ENCODE peak calls at places on chromosomes 12 and 14, in four cellular contexts. One of them, this sample, is unnamed.

GRCh38 chr12:68175566-68176033 is 16.1 kb upstream of the IFNG start:
- DNase-seq in ureter: no peak
- DNase-seq in activated naive CD4-positive, alpha-beta T cell treated with anti-CD3 and anti-CD28 coated beads for 36 hours: peak; percentile 87
- DNase-seq in fibroblast of villous mesenchyme: no peak
- DNase-seq in this sample: no peak

GRCh38 chr14:90781344-90781761 is 34.9 kb downstream of the TTC7B start:
- DNase-seq in ureter: no peak
- DNase-seq in activated naive CD4-positive, alpha-beta T cell treated with anti-CD3 and anti-CD28 coated beads for 36 hours: no peak
- DNase-seq in fibroblast of villous mesenchyme: peak; percentile 81
- DNase-seq in this sample: no peak

GRCh38 chr12:91142184-91142583 is 30.9 kb upstream of the LUM start:
- DNase-seq in ureter: no peak
- DNase-seq in activated naive CD4-positive, alpha-beta T cell treated with anti-CD3 and anti-CD28 coated beads for 36 hours: no peak
- DNase-seq in fibroblast of villous mesenchyme: peak; percentile 94
- DNase-seq in this sample: no peak

GRCh38 chr12:6306599-6307220 is 3.8 kb upstream of the PLEKHG6 start:
- DNase-seq in ureter: no peak
- DNase-seq in activated naive CD4-positive, alpha-beta T cell treated with anti-CD3 and anti-CD28 coated beads for 36 hours: no peak
- DNase-seq in fibroblast of villous mesenchyme: no peak
- DNase-seq in this sample: no peak

GRCh38 chr12:3726455-3726854 is 26.5 kb downstream of the CRACR2A start:
- DNase-seq in ureter: no peak
- DNase-seq in activated naive CD4-positive, alpha-beta T cell treated with anti-CD3 and anti-CD28 coated beads for 36 hours: no peak
- DNase-seq in fibroblast of villous mesenchyme: no peak
- DNase-seq in this sample: peak; percentile 33

GRCh38 chr14:103095210-103095778 is 769 bp downstream of the EXOC3L4 start:
- DNase-seq in ureter: no peak
- DNase-seq in activated naive CD4-positive, alpha-beta T cell treated with anti-CD3 and anti-CD28 coated beads for 36 hours: no peak
- DNase-seq in fibroblast of villous mesenchyme: no peak
- DNase-seq in this sample: no peak

GRCh38 chr12:89883630-89884364 is 175.2 kb upstream of the ATP2B1 start:
- DNase-seq in ureter: no peak
- DNase-seq in activated naive CD4-positive, alpha-beta T cell treated with anti-CD3 and anti-CD28 coated beads for 36 hours: no peak
- DNase-seq in fibroblast of villous mesenchyme: no peak
- DNase-seq in this sample: no peak

GRCh38 chr14:45426685-45427282 is 173.8 kb upstream of the MIS18BP1 start:
- DNase-seq in ureter: no peak
- DNase-seq in activated naive CD4-positive, alpha-beta T cell treated with anti-CD3 and anti-CD28 coated beads for 36 hours: no peak
- DNase-seq in fibroblast of villous mesenchyme: peak; percentile 33
- DNase-seq in this sample: no peak

GRCh38 chr12:114656906-114657596 is 26.9 kb downstream of the TBX3 start:
- DNase-seq in ureter: no peak
- DNase-seq in activated naive CD4-positive, alpha-beta T cell treated with anti-CD3 and anti-CD28 coated beads for 36 hours: no peak
- DNase-seq in fibroblast of villous mesenchyme: peak; percentile 34
- DNase-seq in this sample: no peak

GRCh38 chr14:96568646-96569045 is 66.5 kb downstream of the PAPOLA start:
- DNase-seq in ureter: no peak
- DNase-seq in activated naive CD4-positive, alpha-beta T cell treated with anti-CD3 and anti-CD28 coated beads for 36 hours: no peak
- DNase-seq in fibroblast of villous mesenchyme: no peak
- DNase-seq in this sample: no peak

GRCh38 chr12:10562306-10562933 is 51.0 kb downstream of the MAGOHB start:
- DNase-seq in ureter: no peak
- DNase-seq in activated naive CD4-positive, alpha-beta T cell treated with anti-CD3 and anti-CD28 coated beads for 36 hours: peak; percentile 36
- DNase-seq in fibroblast of villous mesenchyme: peak; percentile 64
- DNase-seq in this sample: peak; percentile 22

GRCh38 chr14:99231181-99231849 is 40.7 kb downstream of the BCL11B start:
- DNase-seq in ureter: no peak
- DNase-seq in activated naive CD4-positive, alpha-beta T cell treated with anti-CD3 and anti-CD28 coated beads for 36 hours: no peak
- DNase-seq in fibroblast of villous mesenchyme: no peak
- DNase-seq in this sample: no peak

GRCh38 chr12:97276198-97276580 is 186.4 kb upstream of the RMST start:
- DNase-seq in ureter: no peak
- DNase-seq in activated naive CD4-positive, alpha-beta T cell treated with anti-CD3 and anti-CD28 coated beads for 36 hours: no peak
- DNase-seq in fibroblast of villous mesenchyme: no peak
- DNase-seq in this sample: no peak

GRCh38 chr12:99131761-99132199 is 486.7 kb downstream of the APAF1 start:
- DNase-seq in ureter: no peak
- DNase-seq in activated naive CD4-positive, alpha-beta T cell treated with anti-CD3 and anti-CD28 coated beads for 36 hours: no peak
- DNase-seq in fibroblast of villous mesenchyme: no peak
- DNase-seq in this sample: no peak

GRCh38 chr12:94010307-94010706 is 138.1 kb upstream of the PLXNC1 start:
- DNase-seq in ureter: no peak
- DNase-seq in activated naive CD4-positive, alpha-beta T cell treated with anti-CD3 and anti-CD28 coated beads for 36 hours: no peak
- DNase-seq in fibroblast of villous mesenchyme: no peak
- DNase-seq in this sample: no peak

GRCh38 chr12:50581226-50582184 is 76.7 kb downstream of the DIP2B start:
- DNase-seq in ureter: peak; percentile 62
- DNase-seq in activated naive CD4-positive, alpha-beta T cell treated with anti-CD3 and anti-CD28 coated beads for 36 hours: no peak
- DNase-seq in fibroblast of villous mesenchyme: peak; percentile 36
- DNase-seq in this sample: peak; percentile 24

GRCh38 chr12:30719060-30719459 is 23.4 kb upstream of the IPO8 start:
- DNase-seq in ureter: no peak
- DNase-seq in activated naive CD4-positive, alpha-beta T cell treated with anti-CD3 and anti-CD28 coated beads for 36 hours: no peak
- DNase-seq in fibroblast of villous mesenchyme: peak; percentile 70
- DNase-seq in this sample: no peak

GRCh38 chr14:72291908-72292688 is 359.9 kb downstream of the RGS6 start:
- DNase-seq in ureter: no peak
- DNase-seq in activated naive CD4-positive, alpha-beta T cell treated with anti-CD3 and anti-CD28 coated beads for 36 hours: peak; percentile 16
- DNase-seq in fibroblast of villous mesenchyme: peak; percentile 7
- DNase-seq in this sample: no peak

GRCh38 chr12:94074216-94074969 is 74.0 kb upstream of the PLXNC1 start:
- DNase-seq in ureter: peak; percentile 65
- DNase-seq in activated naive CD4-positive, alpha-beta T cell treated with anti-CD3 and anti-CD28 coated beads for 36 hours: no peak
- DNase-seq in fibroblast of villous mesenchyme: no peak
- DNase-seq in this sample: no peak

GRCh38 chr12:54239568-54239967 is 40.4 kb downstream of the CBX5 start:
- DNase-seq in ureter: no peak
- DNase-seq in activated naive CD4-positive, alpha-beta T cell treated with anti-CD3 and anti-CD28 coated beads for 36 hours: no peak
- DNase-seq in fibroblast of villous mesenchyme: no peak
- DNase-seq in this sample: no peak

GRCh38 chr14:64407329-64407728 is 19.2 kb downstream of the MTHFD1 start:
- DNase-seq in ureter: no peak
- DNase-seq in activated naive CD4-positive, alpha-beta T cell treated with anti-CD3 and anti-CD28 coated beads for 36 hours: no peak
- DNase-seq in fibroblast of villous mesenchyme: no peak
- DNase-seq in this sample: no peak

GRCh38 chr14:77738559-77739250 is 22.3 kb downstream of the SNW1 start:
- DNase-seq in ureter: no peak
- DNase-seq in activated naive CD4-positive, alpha-beta T cell treated with anti-CD3 and anti-CD28 coated beads for 36 hours: no peak
- DNase-seq in fibroblast of villous mesenchyme: peak; percentile 36
- DNase-seq in this sample: no peak

GRCh38 chr12:55072093-55072492 is 52.3 kb downstream of the NEUROD4 start:
- DNase-seq in ureter: no peak
- DNase-seq in activated naive CD4-positive, alpha-beta T cell treated with anti-CD3 and anti-CD28 coated beads for 36 hours: peak; percentile 88
- DNase-seq in fibroblast of villous mesenchyme: no peak
- DNase-seq in this sample: peak; percentile 10

GRCh38 chr14:54773171-54774006 is 129.2 kb downstream of the GCH1 start:
- DNase-seq in ureter: peak; percentile 93
- DNase-seq in activated naive CD4-positive, alpha-beta T cell treated with anti-CD3 and anti-CD28 coated beads for 36 hours: peak; percentile 95
- DNase-seq in fibroblast of villous mesenchyme: peak; percentile 100
- DNase-seq in this sample: peak; percentile 70

GRCh38 chr14:85602366-85602765 is 72.4 kb downstream of the FLRT2 start:
- DNase-seq in ureter: no peak
- DNase-seq in activated naive CD4-positive, alpha-beta T cell treated with anti-CD3 and anti-CD28 coated beads for 36 hours: no peak
- DNase-seq in fibroblast of villous mesenchyme: no peak
- DNase-seq in this sample: no peak

GRCh38 chr12:18284461-18284860 is 23.1 kb downstream of the PIK3C2G start:
- DNase-seq in ureter: no peak
- DNase-seq in activated naive CD4-positive, alpha-beta T cell treated with anti-CD3 and anti-CD28 coated beads for 36 hours: no peak
- DNase-seq in fibroblast of villous mesenchyme: peak; percentile 25
- DNase-seq in this sample: no peak

GRCh38 chr14:60294670-60295069 is 45.6 kb downstream of the PPM1A start:
- DNase-seq in ureter: no peak
- DNase-seq in activated naive CD4-positive, alpha-beta T cell treated with anti-CD3 and anti-CD28 coated beads for 36 hours: no peak
- DNase-seq in fibroblast of villous mesenchyme: no peak
- DNase-seq in this sample: no peak

GRCh38 chr12:11553871-11554533 is 95.5 kb upstream of the ETV6 start:
- DNase-seq in ureter: peak; percentile 62
- DNase-seq in activated naive CD4-positive, alpha-beta T cell treated with anti-CD3 and anti-CD28 coated beads for 36 hours: peak; percentile 79
- DNase-seq in fibroblast of villous mesenchyme: peak; percentile 65
- DNase-seq in this sample: peak; percentile 69

GRCh38 chr12:1698638-1699214 is 7.9 kb downstream of the ADIPOR2 start:
- DNase-seq in ureter: no peak
- DNase-seq in activated naive CD4-positive, alpha-beta T cell treated with anti-CD3 and anti-CD28 coated beads for 36 hours: peak; percentile 10
- DNase-seq in fibroblast of villous mesenchyme: no peak
- DNase-seq in this sample: no peak

GRCh38 chr14:89578048-89578619 is 161.1 kb upstream of the FOXN3 start:
- DNase-seq in ureter: no peak
- DNase-seq in activated naive CD4-positive, alpha-beta T cell treated with anti-CD3 and anti-CD28 coated beads for 36 hours: no peak
- DNase-seq in fibroblast of villous mesenchyme: peak; percentile 69
- DNase-seq in this sample: no peak

GRCh38 chr12:69214169-69214568 is 25.2 kb upstream of the CPSF6 start:
- DNase-seq in ureter: no peak
- DNase-seq in activated naive CD4-positive, alpha-beta T cell treated with anti-CD3 and anti-CD28 coated beads for 36 hours: no peak
- DNase-seq in fibroblast of villous mesenchyme: no peak
- DNase-seq in this sample: no peak

GRCh38 chr12:49832836-49833421 is 4.7 kb upstream of the NCKAP5L start:
- DNase-seq in ureter: no peak
- DNase-seq in activated naive CD4-positive, alpha-beta T cell treated with anti-CD3 and anti-CD28 coated beads for 36 hours: no peak
- DNase-seq in fibroblast of villous mesenchyme: peak; percentile 95
- DNase-seq in this sample: no peak

This sample was measured in prostate gland.